ENCODE peak calls at places on chromosomes 1 and 21, in ten cellular contexts. I is HCT116, R is foreskin keratinocyte, Z is colonic mucosa, F is lung, E is fibroblast of villous mesenchyme, L is epithelial cell of esophagus, N is dorsolateral prefrontal cortex, Y is AG09319, X is glutamatergic neuron. D is an unnamed sample.

GRCh38 chr1:997728-998050 is 2.2 kb downstream of the HES4 start:
- DNase-seq in I (no peak), R (no peak), Z (no peak), F (no peak), E (no peak), L (no peak), N (no peak), Y (no peak), X (no peak), D (no peak)

GRCh38 chr1:70542856-70543255 is 131.8 kb downstream of the CTH start:
- DNase-seq in I (no peak), R (no peak), Z (no peak), F (no peak), E (no peak), L (peak), N (no peak), Y (no peak), X (no peak), D (no peak)

GRCh38 chr1:74812180-74812541 is 79.2 kb downstream of the TYW3 start:
- DNase-seq in I (no peak), R (no peak), Z (no peak), F (no peak), E (no peak), L (no peak), N (no peak), Y (no peak), X (no peak), D (no peak)

GRCh38 chr1:231827337-231828105 is 200.9 kb downstream of the DISC1 start:
- DNase-seq in I (no peak), R (peak), Z (no peak), F (no peak), E (peak), L (peak), N (no peak), Y (peak), X (no peak), D (peak)

GRCh38 chr1:113255728-113256347 is 134.5 kb upstream of the MAGI3 start:
- DNase-seq in I (no peak), R (no peak), Z (peak), F (peak), E (no peak), L (peak), N (no peak), Y (no peak), X (no peak), D (no peak)

GRCh38 chr1:26317612-26318337 is at the start of gene CD52:
- DNase-seq in I (no peak), R (no peak), Z (no peak), F (no peak), E (no peak), L (no peak), N (no peak), Y (no peak), X (no peak), D (no peak)

GRCh38 chr1:40952744-40953315 is 26.7 kb upstream of the CTPS1 start:
- DNase-seq in I (no peak), R (no peak), Z (no peak), F (no peak), E (no peak), L (no peak), N (no peak), Y (no peak), X (no peak), D (no peak)

GRCh38 chr1:121443131-121443530 is 258.4 kb downstream of the SRGAP2C start:
- DNase-seq in I (no peak), R (no peak), Z (no peak), F (no peak), E (peak), L (no peak), N (no peak), Y (no peak), X (no peak), D (peak)

GRCh38 chr21:17514124-17514481 is 1.3 kb downstream of the CXADR start:
- DNase-seq in I (no peak), R (peak), Z (no peak), F (no peak), E (no peak), L (peak), N (no peak), Y (no peak), X (no peak), D (peak)

GRCh38 chr21:17506936-17507335 is 5.9 kb upstream of the CXADR start:
- DNase-seq in I (no peak), R (no peak), Z (peak), F (no peak), E (no peak), L (no peak), N (no peak), Y (no peak), X (no peak), D (no peak)

GRCh38 chr21:17513214-17514123 is 626 bp downstream of the CXADR start:
- DNase-seq in I (no peak), R (peak), Z (peak), F (peak), E (peak), L (peak), N (peak), Y (no peak), X (peak), D (peak)

GRCh38 chr21:17512245-17513213 is at the start of gene CXADR:
- DNase-seq in I (peak), R (peak), Z (peak), F (peak), E (peak), L (peak), N (peak), Y (no peak), X (peak), D (peak)
- TF ChIP-seq CTCF in I (peak), R (peak), Z (peak), F (no peak), E (peak), L (peak), N (peak), Y (peak), X (peak), D (peak)

GRCh38 chr1:52367272-52367671 is 1.3 kb upstream of the CC2D1B start:
- DNase-seq in I (no peak), R (no peak), Z (no peak), F (no peak), E (no peak), L (no peak), N (no peak), Y (no peak), X (no peak), D (no peak)

GRCh38 chr1:52365091-52365745 is 787 bp downstream of the CC2D1B start:
- DNase-seq in I (no peak), R (peak), Z (peak), F (peak), E (peak), L (peak), N (no peak), Y (peak), X (peak), D (peak)

GRCh38 chr1:52365746-52366516 is at the start of gene CC2D1B:
- DNase-seq in I (peak), R (peak), Z (peak), F (peak), E (peak), L (peak), N (peak), Y (peak), X (peak), D (peak)

GRCh38 chr1:52366517-52366827 is 467 bp upstream of the CC2D1B start:
- DNase-seq in I (no peak), R (no peak), Z (no peak), F (no peak), E (no peak), L (no peak), N (no peak), Y (no peak), X (no peak), D (no peak)

GRCh38 chr1:52364235-52364839 is 1.7 kb downstream of the CC2D1B start:
- DNase-seq in I (no peak), R (no peak), Z (peak), F (no peak), E (no peak), L (no peak), N (no peak), Y (no peak), X (no peak), D (no peak)
- TF ChIP-seq CTCF in I (peak), R (no peak), Z (no peak), F (no peak), E (no peak), L (no peak), N (no peak), Y (no peak), X (no peak), D (no peak)

GRCh38 chr1:203835476-203835875 is 25.9 kb upstream of the SNRPE start:
- DNase-seq in I (no peak), R (no peak), Z (no peak), F (no peak), E (no peak), L (no peak), N (no peak), Y (no peak), X (no peak), D (no peak)
- TF ChIP-seq CTCF in I (peak), R (peak), Z (no peak), F (no peak), E (peak), L (peak), N (no peak), Y (no peak), X (no peak), D (peak)

GRCh38 chr1:216566809-216567208 is 143.6 kb upstream of the USH2A start:
- DNase-seq in I (no peak), R (no peak), Z (no peak), F (no peak), E (peak), L (peak), N (no peak), Y (no peak), X (no peak), D (peak)
- TF ChIP-seq CTCF in I (peak), R (peak), Z (no peak), F (no peak), E (peak), L (peak), N (peak), Y (peak), X (no peak), D (peak)

GRCh38 chr1:184755226-184756065 is 788 bp upstream of the EDEM3 start:
- DNase-seq in I (no peak), R (no peak), Z (peak), F (no peak), E (no peak), L (peak), N (no peak), Y (no peak), X (no peak), D (peak)

GRCh38 chr1:184752656-184753055 is 2.0 kb downstream of the EDEM3 start:
- DNase-seq in I (no peak), R (no peak), Z (no peak), F (no peak), E (no peak), L (no peak), N (no peak), Y (no peak), X (no peak), D (no peak)

GRCh38 chr1:184753093-184753492 is 1.6 kb downstream of the EDEM3 start:
- DNase-seq in I (no peak), R (no peak), Z (no peak), F (no peak), E (no peak), L (no peak), N (no peak), Y (no peak), X (no peak), D (no peak)

GRCh38 chr1:184753608-184754478 is 815 bp downstream of the EDEM3 start:
- DNase-seq in I (no peak), R (peak), Z (peak), F (no peak), E (peak), L (peak), N (peak), Y (no peak), X (peak), D (peak)

GRCh38 chr1:184754479-184755225 is at the start of gene EDEM3:
- DNase-seq in I (peak), R (peak), Z (peak), F (peak), E (peak), L (peak), N (peak), Y (peak), X (peak), D (peak)
- TF ChIP-seq CTCF in I (no peak), R (no peak), Z (no peak), F (no peak), E (no peak), L (no peak), N (no peak), Y (no peak), X (no peak), D (no peak)

D was measured in fibroblast of pulmonary artery.